ENCODE peak calls at places on chromosomes 4 and X, in five cellular contexts. Q is H1, C is GM12878, L is HepG2, A is SK-N-SH. K is an unnamed sample.

GRCh38 chr4:126238010-126238409 is 923.3 kb downstream of the FAT4 start:
- DNase-seq in C (no peak), Q (no peak), A (no peak), L (no peak), K (no peak)

GRCh38 chr4:17448689-17449088 is 63.2 kb downstream of the QDPR start:
- DNase-seq in Q (no peak), C (no peak), A (no peak), L (no peak), K (peak)

GRCh38 chrX:23736030-23736429 is 7.0 kb downstream of the ACOT9 start:
- DNase-seq in L (no peak), C (no peak), A (no peak), Q (no peak), K (no peak)

GRCh38 chr4:125198916-125199315 is 115.8 kb upstream of the FAT4 start:
- DNase-seq in Q (no peak), L (no peak), A (no peak), C (no peak), K (no peak)

GRCh38 chr4:70632028-70632427 is 3.5 kb downstream of the ENAM start:
- DNase-seq in A (no peak), C (no peak), L (no peak), Q (no peak), K (no peak)

GRCh38 chrX:68432648-68433047 is 647 bp downstream of the OPHN1 start:
- DNase-seq in L (no peak), C (no peak), Q (no peak), A (peak), K (no peak)

GRCh38 chr4:2813446-2814405 is 20.8 kb downstream of the SH3BP2 start:
- DNase-seq in C (no peak), L (no peak), Q (no peak), A (no peak), K (no peak)

GRCh38 chr4:166700592-166700991 is 533.7 kb downstream of the SPOCK3 start:
- DNase-seq in Q (no peak), A (no peak), C (no peak), L (no peak), K (no peak)

GRCh38 chr4:167031534-167032156 is 202.6 kb downstream of the SPOCK3 start:
- DNase-seq in Q (no peak), L (no peak), A (no peak), C (no peak), K (no peak)

GRCh38 chr4:128796934-128797333 is 12.6 kb upstream of the JADE1 start:
- DNase-seq in C (no peak), Q (no peak), L (no peak), A (no peak), K (no peak)

GRCh38 chrX:102712967-102713677 is 874 bp downstream of the GPRASP2 start:
- DNase-seq in Q (peak), C (no peak), A (peak), L (no peak), K (no peak)

GRCh38 chr4:12689457-12689856 is 794.7 kb downstream of the RAB28 start:
- DNase-seq in L (no peak), Q (no peak), A (no peak), C (no peak), K (no peak)

GRCh38 chr4:99625369-99625768 is 32.3 kb downstream of the C4orf54 start:
- DNase-seq in C (no peak), A (no peak), L (no peak), Q (no peak), K (no peak)

GRCh38 chr4:99816611-99817309 is at the start of gene DAPP1:
- DNase-seq in L (no peak), A (no peak), Q (no peak), C (peak), K (peak)

GRCh38 chrX:125436855-125437254 is 117.2 kb downstream of the TEX13C start:
- DNase-seq in A (no peak), L (no peak), Q (no peak), C (no peak), K (peak)

GRCh38 chrX:119240356-119240755 is 4.3 kb downstream of the PGRMC1 start:
- DNase-seq in L (no peak), C (no peak), A (no peak), Q (no peak), K (no peak)

GRCh38 chr4:101421393-101421792 is 74.1 kb upstream of the PPP3CA start:
- DNase-seq in C (no peak), Q (no peak), A (no peak), L (no peak), K (no peak)

GRCh38 chr4:77579406-77580076 is 26.1 kb upstream of the CXCL13 start:
- DNase-seq in C (no peak), Q (no peak), A (no peak), L (no peak), K (no peak)

GRCh38 chr4:106522839-106523238 is 154.3 kb upstream of the GIMD1 start:
- DNase-seq in A (peak), C (no peak), L (peak), Q (no peak), K (no peak)
- TF ChIP-seq CTCF in A (peak), C (no peak), L (peak), Q (no peak), K (no peak)

DNA sequence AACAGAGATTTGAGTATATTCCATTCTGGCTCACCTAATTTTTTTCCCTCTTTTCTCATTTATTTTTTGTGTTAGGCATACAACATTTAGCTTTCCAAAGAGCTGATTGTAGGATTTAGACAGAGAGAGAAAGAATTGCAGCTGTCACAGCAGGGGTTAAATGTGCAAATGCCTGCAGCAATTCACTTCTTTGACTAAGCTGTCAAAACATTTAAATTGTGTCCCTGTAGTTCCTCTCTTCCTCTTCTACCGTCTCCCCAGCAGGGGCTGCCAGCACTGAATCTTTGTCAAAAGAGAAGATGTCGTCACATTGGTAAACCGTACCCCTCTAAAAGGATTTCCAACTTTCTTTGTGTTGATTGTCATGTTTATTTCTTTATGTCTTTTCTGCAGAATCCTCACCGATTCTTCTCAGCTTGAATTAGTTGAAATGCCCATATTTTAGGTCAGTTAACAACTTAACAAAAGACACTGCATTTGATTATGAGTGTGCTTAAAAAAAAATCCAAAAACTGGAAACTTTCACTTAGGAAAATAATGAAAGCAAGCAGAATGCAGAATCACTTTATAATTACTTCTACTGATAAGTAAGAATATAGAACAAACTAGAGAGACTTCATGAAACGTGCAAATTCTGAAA is 111.1 kb upstream of the PTPN13 start:
- DNase-seq in A (peak), C (no peak), Q (peak), L (no peak), K (no peak)
- TF ChIP-seq GABPA in A (no peak), C (no peak), Q (no peak), L (no peak), K (no peak)

GRCh38 chrX:49193542-49193964 is 6.4 kb downstream of the SYP start:
- DNase-seq in A (no peak), Q (no peak), L (no peak), C (no peak), K (no peak)

GRCh38 chrX:49191033-49191871 is 5.1 kb upstream of the PRICKLE3 start:
- DNase-seq in L (peak), C (peak), A (peak), Q (peak), K (peak)

GRCh38 chrX:49188468-49189076 is 2.4 kb upstream of the PRICKLE3 start:
- DNase-seq in L (no peak), C (no peak), Q (no peak), A (no peak), K (no peak)

GRCh38 chrX:49192722-49193328 is 6.7 kb upstream of the PRICKLE3 start:
- DNase-seq in C (no peak), L (no peak), Q (no peak), A (no peak), K (no peak)

GRCh38 chrX:49190783-49191032 is 4.5 kb upstream of the PRICKLE3 start:
- DNase-seq in C (no peak), A (no peak), Q (peak), L (no peak), K (no peak)
- H3K4me3 ChIP-seq in C (peak), A (peak), Q (peak), L (peak), K (peak)

GRCh38 chr4:16270654-16271328 is 44.5 kb upstream of the TAPT1 start:
- DNase-seq in Q (peak), A (no peak), C (no peak), L (peak), K (peak)
- TF ChIP-seq CTCF in Q (no peak), A (peak), C (no peak), L (peak), K (no peak)

GRCh38 chr4:55124337-55125076 is 888 bp downstream of the KDR start:
- DNase-seq in L (no peak), A (no peak), C (no peak), Q (peak), K (no peak)

GRCh38 chr4:55125763-55126541 is 557 bp upstream of the KDR start:
- DNase-seq in Q (peak), C (no peak), L (no peak), A (peak), K (no peak)

GRCh38 chr4:55127053-55127452 is 1.7 kb upstream of the KDR start:
- DNase-seq in L (no peak), A (no peak), C (no peak), Q (no peak), K (no peak)

GRCh38 chr4:55123791-55124190 is 1.6 kb downstream of the KDR start:
- DNase-seq in Q (no peak), L (no peak), C (no peak), A (no peak), K (no peak)

GRCh38 chr4:55125087-55125721 is at the start of gene KDR:
- DNase-seq in C (no peak), L (no peak), Q (peak), A (peak), K (no peak)
- TF ChIP-seq GABPA in C (no peak), L (no peak), Q (no peak), A (no peak), K (no peak)

GRCh38 chr4:56388311-56388710 is 1.0 kb upstream of the AASDH start:
- DNase-seq in C (no peak), Q (no peak), L (no peak), A (no peak), K (no peak)

GRCh38 chr4:56391270-56391669 is 4.0 kb upstream of the AASDH start:
- DNase-seq in Q (no peak), A (no peak), L (no peak), C (no peak), K (no peak)

GRCh38 chr4:56389558-56389957 is 2.3 kb upstream of the AASDH start:
- DNase-seq in Q (no peak), L (no peak), A (no peak), C (no peak), K (no peak)

GRCh38 chr4:56387023-56388001 is at the start of gene AASDH:
- DNase-seq in A (peak), L (peak), C (peak), Q (peak), K (peak)

DNA sequence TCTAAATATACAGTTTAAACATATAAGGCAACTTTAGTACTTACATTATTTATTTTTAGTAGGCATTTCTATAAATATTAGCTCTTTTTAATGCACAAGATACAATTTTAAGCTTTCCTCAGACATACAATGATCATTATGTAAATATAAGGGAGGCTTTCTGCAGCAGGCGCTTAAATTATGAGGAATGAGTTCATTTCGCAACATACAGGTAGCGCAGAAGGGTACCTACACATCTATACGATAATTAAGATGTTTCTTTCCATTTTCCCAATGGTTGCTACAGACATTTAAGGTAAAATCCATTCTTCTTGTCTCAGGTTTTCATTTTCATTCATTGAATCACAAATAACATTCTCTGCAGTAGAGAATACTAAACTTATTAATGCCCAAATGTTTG is 1.2 kb downstream of the AASDH start:
- DNase-seq in Q (no peak), A (no peak), C (no peak), L (no peak), K (no peak)
- H3K4me3 ChIP-seq in Q (peak), A (peak), C (peak), L (peak), K (peak)

GRCh38 chr4:37157403-37158167 is 87.0 kb upstream of the NWD2 start:
- DNase-seq in Q (no peak), A (no peak), L (no peak), C (no peak), K (no peak)
- TF ChIP-seq CTCF in Q (no peak), A (no peak), L (no peak), C (no peak), K (no peak)

GRCh38 chr4:154506253-154506652 is 14.7 kb upstream of the DCHS2 start:
- DNase-seq in C (no peak), Q (no peak), L (peak), A (peak), K (peak)

GRCh38 chr4:154511990-154512389 is 20.4 kb upstream of the DCHS2 start:
- DNase-seq in C (no peak), Q (no peak), L (no peak), A (no peak), K (no peak)

GRCh38 chr4:154503598-154503997 is 12.0 kb upstream of the DCHS2 start:
- DNase-seq in Q (no peak), A (peak), C (no peak), L (peak), K (no peak)

GRCh38 chr4:154507170-154507569 is 15.6 kb upstream of the DCHS2 start:
- DNase-seq in C (no peak), Q (no peak), A (no peak), L (no peak), K (no peak)
- TF ChIP-seq GABPA in C (no peak), Q (no peak), A (no peak), L (no peak), K (no peak)

K was measured in HL-60.